ENCODE peak calls at places on chromosome 9, in nine cellular contexts. J is heart right ventricle, X is GM23248, Z is heart left ventricle, E is HCT116, Y is neural progenitor cell, O is thoracic aorta, R is esophagus muscularis mucosa, M is thyroid gland. F is an unnamed sample. For H3K27me3 and H3K9me3, the result is how much of the 10 kb centered on the place peaks cover.

GRCh38 chr9:98132806-98133631 is 14.0 kb upstream of the TRIM14 start:
- DNase-seq in E (no peak), X (no peak), Z (no peak), M (no peak), O (no peak), Y (peak), J (no peak), R (no peak), F (no peak)

GRCh38 chr9:136538599-136539426 is 7.0 kb downstream of the NOTCH1 start:
- DNase-seq in M (no peak), R (no peak), Z (peak), J (no peak), Y (no peak), E (no peak), X (no peak), O (no peak), F (peak)

GRCh38 chr9:85900504-85901201 is 40.3 kb upstream of the NAA35 start:
- DNase-seq in Z (no peak), J (no peak), Y (peak), X (peak), O (no peak), M (no peak), E (peak), R (no peak), F (peak)

GRCh38 chr9:4674783-4675182 is 4.6 kb upstream of the CDC37L1 start:
- DNase-seq in Y (no peak), X (peak), J (no peak), O (no peak), E (no peak), Z (no peak), R (no peak), M (no peak), F (no peak)

GRCh38 chr9:136081113-136081825 is 13.8 kb downstream of the NACC2 start:
- DNase-seq in E (no peak), Y (peak), Z (peak), M (peak), X (no peak), J (peak), O (no peak), R (no peak), F (no peak)

GRCh38 chr9:76374702-76375543 is 19.3 kb downstream of the RFK start:
- DNase-seq in O (peak), R (peak), J (peak), M (peak), Y (peak), E (no peak), X (peak), Z (peak), F (no peak)

GRCh38 chr9:86082870-86083269 is 16.5 kb downstream of the GOLM1 start:
- DNase-seq in E (no peak), Y (no peak), R (no peak), J (no peak), M (no peak), X (no peak), Z (no peak), O (no peak), F (no peak)

GRCh38 chr9:77175152-77175551 is 2.2 kb upstream of the VPS13A start:
- DNase-seq in R (no peak), M (no peak), Y (no peak), E (no peak), X (no peak), O (no peak), J (no peak), Z (no peak), F (no peak)

GRCh38 chr9:92600742-92601261 is 65.0 kb upstream of the ECM2 start:
- DNase-seq in O (no peak), Z (no peak), Y (no peak), M (no peak), R (no peak), X (peak), E (no peak), J (no peak), F (no peak)

GRCh38 chr9:130660683-130661460 is 3.5 kb upstream of the PRDM12 start:
- DNase-seq in O (no peak), M (no peak), Z (no peak), E (no peak), X (peak), J (no peak), R (no peak), Y (peak), F (no peak)

GRCh38 chr9:214488-215448 is at the start of gene DOCK8:
- DNase-seq in X (peak), O (no peak), J (peak), R (peak), Z (peak), M (peak), E (peak), Y (peak), F (peak)

GRCh38 chr9:129667850-129668249 is 2.4 kb downstream of the PRRX2 start:
- DNase-seq in Y (no peak), J (no peak), E (no peak), Z (no peak), R (no peak), O (no peak), M (no peak), X (peak), F (no peak)

GRCh38 chr9:105297442-105298097 is 53.1 kb downstream of the SLC44A1 start:
- DNase-seq in Y (no peak), J (no peak), O (no peak), M (no peak), R (no peak), Z (no peak), X (no peak), E (no peak), F (no peak)

GRCh38 chr9:108671794-108672193 is 184.0 kb downstream of the ACTL7B start:
- DNase-seq in E (no peak), O (no peak), J (no peak), R (no peak), X (peak), Y (no peak), Z (no peak), M (no peak), F (no peak)

GRCh38 chr9:7316967-7317366 is 482.6 kb downstream of the DMAC1 start:
- DNase-seq in J (no peak), R (no peak), X (peak), O (no peak), Z (no peak), E (no peak), Y (no peak), M (no peak), F (no peak)

GRCh38 chr9:8489845-8490244 is 690.3 kb upstream of the DMAC1 start:
- DNase-seq in O (no peak), J (no peak), R (no peak), X (no peak), Y (no peak), E (no peak), Z (no peak), M (no peak), F (no peak)

DNA sequence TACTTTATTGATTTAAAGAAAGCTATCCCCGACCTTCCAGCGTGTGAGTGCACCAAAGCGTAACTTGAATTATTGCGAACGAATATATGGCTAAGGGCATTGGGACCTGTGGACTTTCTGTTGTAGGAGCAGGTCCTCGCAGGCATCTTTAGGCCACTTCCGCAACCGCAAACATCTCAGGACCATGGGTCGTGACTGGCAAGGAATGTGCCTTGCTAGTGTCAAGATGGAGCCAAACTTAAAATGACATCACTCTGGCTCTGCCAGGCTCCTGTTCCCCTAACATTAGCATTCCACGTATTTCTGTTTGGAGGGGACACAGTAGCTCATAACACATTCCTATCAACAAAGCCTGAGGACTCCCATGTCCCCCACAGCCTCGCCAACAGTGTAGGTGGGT is 44.1 kb upstream of the OLFM1 start:
- DNase-seq in E (no peak), R (no peak), O (no peak), Z (no peak), X (no peak), M (no peak), J (no peak), Y (no peak), F (no peak)
- H3K27me3 ChIP-seq in E (under half), R (under half), O (under half), Z (under half), X (under half), M (under half), J (under half), Y (under half), F (under half)

DNA sequence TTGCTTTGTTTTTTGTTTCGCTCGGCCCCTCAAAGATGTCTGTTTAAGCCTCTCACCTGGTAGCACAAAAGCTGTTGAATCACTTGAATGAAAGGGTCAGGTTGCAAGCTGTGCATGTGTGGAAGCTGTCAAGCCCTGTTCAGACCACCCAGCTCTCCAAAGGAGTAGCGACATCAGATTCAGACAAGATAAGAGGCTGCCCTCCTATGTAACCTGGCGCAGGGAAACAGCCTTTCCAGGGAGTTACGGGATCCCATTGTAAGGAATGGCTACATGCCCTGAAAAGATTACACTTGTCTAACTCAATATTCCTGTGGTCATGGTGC is 2.9 kb downstream of the FREM1 start:
- DNase-seq in X (no peak), R (no peak), J (no peak), Y (peak), Z (no peak), E (no peak), M (no peak), O (no peak), F (no peak)
- H3K27ac ChIP-seq in X (no peak), R (no peak), J (peak), Y (no peak), Z (peak), E (no peak), M (no peak), O (peak), F (no peak)

GRCh38 chr9:113026200-113026599 is 14.2 kb upstream of the ZNF883 start:
- DNase-seq in M (no peak), E (no peak), Z (no peak), X (peak), Y (no peak), R (no peak), O (no peak), J (no peak), F (no peak)
- H3K9me3 ChIP-seq in M (under half), E (under half), Z (under half), X (under half), Y (under half), R (half or more), O (under half), J (half or more), F (half or more)

GRCh38 chr9:17906204-17906840 is 327.5 kb downstream of the SH3GL2 start:
- DNase-seq in R (no peak), O (peak), M (no peak), Y (peak), Z (peak), X (peak), J (peak), E (no peak), F (no peak)

GRCh38 chr9:17905356-17906203 is 326.7 kb downstream of the SH3GL2 start:
- DNase-seq in Y (peak), O (no peak), R (no peak), Z (no peak), J (no peak), E (no peak), X (no peak), M (no peak), F (no peak)

GRCh38 chr9:17900604-17901003 is 321.7 kb downstream of the SH3GL2 start:
- DNase-seq in Z (no peak), E (no peak), O (no peak), M (no peak), R (no peak), X (no peak), J (no peak), Y (no peak), F (no peak)
- H3K27me3 ChIP-seq in Z (under half), E (under half), O (under half), M (under half), R (under half), X (under half), J (under half), Y (under half), F (under half)

DNA sequence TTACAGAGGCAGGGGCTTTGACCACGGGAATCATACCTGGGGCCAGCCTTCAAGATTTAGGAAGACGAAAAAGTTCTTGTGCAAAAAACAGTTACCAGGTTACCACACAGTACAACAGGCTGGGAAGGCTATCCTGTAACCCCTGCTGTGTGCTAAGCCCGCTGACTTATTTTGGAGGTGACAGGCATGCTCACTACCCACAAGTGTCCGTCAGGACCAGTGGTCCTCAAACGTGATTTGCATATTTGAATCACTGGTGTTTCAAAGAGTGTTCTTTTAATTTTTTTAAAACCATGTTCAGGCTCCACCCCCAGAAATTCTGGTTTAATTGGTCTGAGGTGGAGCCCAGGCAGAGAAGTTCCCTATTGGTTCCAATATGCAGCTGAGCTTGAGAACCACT is 146.6 kb downstream of the TTLL11 start:
- DNase-seq in M (no peak), R (no peak), Z (no peak), E (no peak), J (no peak), X (no peak), O (no peak), Y (no peak), F (no peak)
- H3K27ac ChIP-seq in M (no peak), R (no peak), Z (no peak), E (no peak), J (no peak), X (no peak), O (no peak), Y (no peak), F (no peak)

GRCh38 chr9:137715321-137715720 is 96.5 kb downstream of the EHMT1 start:
- DNase-seq in R (no peak), M (peak), Y (no peak), J (no peak), X (no peak), O (no peak), Z (no peak), E (no peak), F (no peak)

GRCh38 chr9:137709411-137710101 is 90.8 kb downstream of the EHMT1 start:
- DNase-seq in R (no peak), J (no peak), O (no peak), X (no peak), Y (no peak), M (no peak), E (no peak), Z (no peak), F (no peak)

GRCh38 chr9:137710751-137711150 is 91.9 kb downstream of the EHMT1 start:
- DNase-seq in X (no peak), J (no peak), O (no peak), R (no peak), E (no peak), Z (no peak), Y (no peak), M (no peak), F (no peak)

GRCh38 chr9:137708590-137709284 is 89.9 kb downstream of the EHMT1 start:
- DNase-seq in O (no peak), Z (no peak), X (no peak), E (no peak), R (no peak), J (no peak), M (peak), Y (no peak), F (no peak)

GRCh38 chr9:137711678-137712105 is 92.9 kb downstream of the EHMT1 start:
- DNase-seq in Z (no peak), X (no peak), R (no peak), Y (no peak), M (no peak), J (no peak), E (no peak), O (no peak), F (no peak)
- H3K9me3 ChIP-seq in Z (under half), X (under half), R (under half), Y (under half), M (under half), J (under half), E (under half), O (under half), F (under half)

GRCh38 chr9:71121275-71122168 is at the start of gene TRPM3:
- DNase-seq in Z (no peak), Y (peak), O (no peak), R (no peak), E (no peak), J (no peak), M (no peak), X (no peak), F (no peak)

GRCh38 chr9:71115448-71115975 is 5.9 kb downstream of the TRPM3 start:
- DNase-seq in Y (no peak), Z (no peak), E (no peak), R (no peak), O (no peak), X (no peak), M (no peak), J (no peak), F (no peak)

GRCh38 chr9:71120439-71121247 is 778 bp downstream of the TRPM3 start:
- DNase-seq in R (no peak), M (no peak), Y (peak), J (no peak), Z (no peak), O (no peak), X (no peak), E (no peak), F (no peak)

DNA sequence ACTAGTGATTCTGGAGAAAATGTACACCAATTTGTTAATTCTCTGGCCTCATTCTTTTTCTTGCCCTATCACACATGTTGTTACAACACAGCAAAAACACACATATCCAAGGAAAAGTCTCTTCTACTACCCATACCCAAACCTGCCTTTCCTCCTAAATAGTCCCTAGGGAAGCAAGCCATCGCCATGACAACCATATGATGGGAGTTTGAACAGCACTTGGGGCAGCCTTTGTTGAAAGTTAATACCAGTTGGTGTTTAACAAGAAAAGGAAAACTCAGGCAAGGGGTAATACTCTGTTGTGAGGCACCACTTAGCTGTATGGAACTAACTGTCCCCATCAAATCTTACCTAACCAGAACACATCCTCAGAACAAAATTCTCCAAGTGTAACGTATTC is 1.7 kb downstream of the TRPM3 start:
- DNase-seq in Y (peak), J (no peak), E (no peak), X (no peak), O (no peak), Z (no peak), M (no peak), R (no peak), F (no peak)
- H3K27me3 ChIP-seq in Y (under half), J (under half), E (under half), X (under half), O (under half), Z (under half), M (under half), R (under half), F (under half)

GRCh38 chr9:91195372-91196012 is 166.2 kb downstream of the AUH start:
- DNase-seq in J (no peak), Y (no peak), O (no peak), R (peak), E (no peak), X (no peak), M (no peak), Z (no peak), F (no peak)
- H3K27ac ChIP-seq in J (peak), Y (no peak), O (no peak), R (peak), E (peak), X (no peak), M (no peak), Z (no peak), F (no peak)

F was measured in CD4-positive, CD25-positive, alpha-beta regulatory T cell.